ENCODE peak calls at places on chromosomes 5 and 9, in nine cellular contexts. One of them, this sample, is unnamed.

GRCh38 chr9:89519393-89519805 is 21.5 kb upstream of the SEMA4D start:
- DNase-seq in A549: peak
- DNase-seq in stomach: peak
- DNase-seq in fibroblast of the aortic adventitia: no peak
- DNase-seq in HFF-Myc: no peak
- DNase-seq in upper lobe of right lung: no peak
- DNase-seq in AG09309: no peak
- DNase-seq in body of pancreas: peak
- DNase-seq in ovary: no peak
- DNase-seq in this sample: no peak

GRCh38 chr5:31811210-31811609 is 172.3 kb downstream of the PDZD2 start:
- DNase-seq in A549: peak
- DNase-seq in stomach: no peak
- DNase-seq in fibroblast of the aortic adventitia: peak
- DNase-seq in HFF-Myc: no peak
- DNase-seq in upper lobe of right lung: no peak
- DNase-seq in AG09309: peak
- DNase-seq in body of pancreas: no peak
- DNase-seq in ovary: no peak
- DNase-seq in this sample: peak

GRCh38 chr9:89448381-89448780 is 49.5 kb downstream of the SEMA4D start:
- DNase-seq in A549: no peak
- DNase-seq in stomach: no peak
- DNase-seq in fibroblast of the aortic adventitia: no peak
- DNase-seq in HFF-Myc: no peak
- DNase-seq in upper lobe of right lung: no peak
- DNase-seq in AG09309: no peak
- DNase-seq in body of pancreas: no peak
- DNase-seq in ovary: no peak
- DNase-seq in this sample: no peak

GRCh38 chr5:148781771-148782170 is 44.6 kb upstream of the ADRB2 start:
- DNase-seq in A549: no peak
- DNase-seq in stomach: no peak
- DNase-seq in fibroblast of the aortic adventitia: no peak
- DNase-seq in HFF-Myc: no peak
- DNase-seq in upper lobe of right lung: no peak
- DNase-seq in AG09309: no peak
- DNase-seq in body of pancreas: no peak
- DNase-seq in ovary: no peak
- DNase-seq in this sample: no peak

GRCh38 chr9:16152276-16153065 is 599.6 kb downstream of the CCDC171 start:
- DNase-seq in A549: no peak
- DNase-seq in stomach: no peak
- DNase-seq in fibroblast of the aortic adventitia: peak
- DNase-seq in HFF-Myc: no peak
- DNase-seq in upper lobe of right lung: no peak
- DNase-seq in AG09309: no peak
- DNase-seq in body of pancreas: no peak
- DNase-seq in ovary: no peak
- DNase-seq in this sample: no peak

GRCh38 chr5:76710991-76711390 is 4.9 kb upstream of the F2R start:
- DNase-seq in A549: no peak
- DNase-seq in stomach: no peak
- DNase-seq in fibroblast of the aortic adventitia: peak
- DNase-seq in HFF-Myc: no peak
- DNase-seq in upper lobe of right lung: no peak
- DNase-seq in AG09309: no peak
- DNase-seq in body of pancreas: no peak
- DNase-seq in ovary: no peak
- DNase-seq in this sample: no peak

GRCh38 chr5:2782658-2783057 is 31.2 kb upstream of the IRX2 start:
- DNase-seq in A549: no peak
- DNase-seq in stomach: no peak
- DNase-seq in fibroblast of the aortic adventitia: no peak
- DNase-seq in HFF-Myc: no peak
- DNase-seq in upper lobe of right lung: no peak
- DNase-seq in AG09309: no peak
- DNase-seq in body of pancreas: no peak
- DNase-seq in ovary: no peak
- DNase-seq in this sample: no peak

GRCh38 chr9:101371813-101372212 is 13.0 kb downstream of the BAAT start:
- DNase-seq in A549: no peak
- DNase-seq in stomach: no peak
- DNase-seq in fibroblast of the aortic adventitia: no peak
- DNase-seq in HFF-Myc: no peak
- DNase-seq in upper lobe of right lung: no peak
- DNase-seq in AG09309: no peak
- DNase-seq in body of pancreas: no peak
- DNase-seq in ovary: no peak
- DNase-seq in this sample: no peak

GRCh38 chr5:90949469-90950358 is 391.1 kb downstream of the ADGRV1 start:
- DNase-seq in A549: peak
- DNase-seq in stomach: no peak
- DNase-seq in fibroblast of the aortic adventitia: no peak
- DNase-seq in HFF-Myc: no peak
- DNase-seq in upper lobe of right lung: no peak
- DNase-seq in AG09309: no peak
- DNase-seq in body of pancreas: no peak
- DNase-seq in ovary: no peak
- DNase-seq in this sample: no peak

GRCh38 chr9:116700279-116700678 is 13.2 kb downstream of the TRIM32 start:
- DNase-seq in A549: no peak
- DNase-seq in stomach: no peak
- DNase-seq in fibroblast of the aortic adventitia: no peak
- DNase-seq in HFF-Myc: no peak
- DNase-seq in upper lobe of right lung: no peak
- DNase-seq in AG09309: no peak
- DNase-seq in body of pancreas: no peak
- DNase-seq in ovary: no peak
- DNase-seq in this sample: no peak

GRCh38 chr9:6779417-6780241 is 21.9 kb downstream of the KDM4C start:
- DNase-seq in A549: no peak
- DNase-seq in stomach: no peak
- DNase-seq in fibroblast of the aortic adventitia: peak
- DNase-seq in HFF-Myc: no peak
- DNase-seq in upper lobe of right lung: no peak
- DNase-seq in AG09309: no peak
- DNase-seq in body of pancreas: peak
- DNase-seq in ovary: no peak
- DNase-seq in this sample: no peak

GRCh38 chr5:90410178-90410762 is 714 bp upstream of the CETN3 start:
- DNase-seq in A549: no peak
- DNase-seq in stomach: no peak
- DNase-seq in fibroblast of the aortic adventitia: no peak
- DNase-seq in HFF-Myc: no peak
- DNase-seq in upper lobe of right lung: no peak
- DNase-seq in AG09309: no peak
- DNase-seq in body of pancreas: no peak
- DNase-seq in ovary: no peak
- DNase-seq in this sample: no peak

DNA sequence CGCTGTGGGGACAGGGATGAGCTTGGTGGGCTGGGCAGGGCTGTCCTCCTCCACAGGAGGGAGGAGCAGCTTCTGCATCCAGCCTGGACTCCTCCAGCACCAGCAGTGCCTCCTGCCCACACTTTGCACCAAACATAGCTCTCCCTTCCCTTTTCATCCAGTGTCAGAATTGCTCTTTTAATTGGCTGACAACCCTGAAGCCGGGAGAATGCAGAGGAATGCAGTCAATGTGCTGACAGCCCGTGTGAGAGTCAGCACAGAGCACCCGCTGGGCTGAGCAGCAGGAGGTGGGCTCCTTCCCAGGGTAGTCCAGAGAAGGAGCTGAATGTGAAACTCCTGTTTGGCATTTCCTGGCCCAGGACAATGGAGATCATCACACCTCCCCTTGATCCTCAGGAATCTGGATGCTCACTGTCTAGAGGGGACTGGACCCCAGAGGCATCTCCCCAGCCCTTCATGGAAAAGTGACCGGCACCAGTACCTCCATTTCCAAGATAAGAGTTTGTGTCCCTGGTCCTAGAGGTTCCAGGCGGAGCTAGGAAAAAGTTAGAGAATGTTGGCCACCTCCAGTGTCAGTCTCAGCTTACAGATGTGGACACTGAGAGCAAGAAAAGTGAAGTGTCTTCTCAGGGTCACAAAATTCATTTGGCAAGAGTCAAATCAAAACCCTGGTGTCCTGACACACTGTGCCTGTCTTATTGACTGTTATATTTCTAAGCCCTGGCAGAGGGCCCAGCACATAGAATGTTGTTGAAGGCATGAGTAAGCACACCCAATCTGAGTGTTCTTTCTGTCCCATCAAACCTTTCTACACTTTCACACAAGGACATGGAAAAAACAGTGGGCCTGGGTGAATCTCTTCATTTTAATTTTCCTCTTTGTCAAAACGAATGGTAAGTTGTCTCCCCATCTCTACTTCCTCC is 202.1 kb downstream of the SNX18 start:
- DNase-seq in A549: no peak
- DNase-seq in stomach: peak
- DNase-seq in fibroblast of the aortic adventitia: peak
- DNase-seq in HFF-Myc: no peak
- DNase-seq in upper lobe of right lung: no peak
- DNase-seq in AG09309: peak
- DNase-seq in body of pancreas: no peak
- DNase-seq in ovary: no peak
- DNase-seq in this sample: peak
- H3K4me3 ChIP-seq in A549: no peak
- H3K4me3 ChIP-seq in stomach: no peak
- H3K4me3 ChIP-seq in fibroblast of the aortic adventitia: no peak
- H3K4me3 ChIP-seq in HFF-Myc: no peak
- H3K4me3 ChIP-seq in upper lobe of right lung: no peak
- H3K4me3 ChIP-seq in AG09309: no peak
- H3K4me3 ChIP-seq in body of pancreas: no peak
- H3K4me3 ChIP-seq in ovary: no peak
- H3K4me3 ChIP-seq in this sample: no peak

GRCh38 chr9:93450817-93451761 is at the start of gene FAM120A:
- DNase-seq in A549: peak
- DNase-seq in stomach: peak
- DNase-seq in fibroblast of the aortic adventitia: peak
- DNase-seq in HFF-Myc: no peak
- DNase-seq in upper lobe of right lung: peak
- DNase-seq in AG09309: no peak
- DNase-seq in body of pancreas: peak
- DNase-seq in ovary: peak
- DNase-seq in this sample: no peak

GRCh38 chr9:93452710-93453046 is 703 bp downstream of the FAM120AOS start:
- DNase-seq in A549: no peak
- DNase-seq in stomach: peak
- DNase-seq in fibroblast of the aortic adventitia: no peak
- DNase-seq in HFF-Myc: no peak
- DNase-seq in upper lobe of right lung: no peak
- DNase-seq in AG09309: no peak
- DNase-seq in body of pancreas: peak
- DNase-seq in ovary: peak
- DNase-seq in this sample: no peak

GRCh38 chr9:93453047-93453914 is at the start of gene FAM120AOS:
- DNase-seq in A549: peak
- DNase-seq in stomach: peak
- DNase-seq in fibroblast of the aortic adventitia: peak
- DNase-seq in HFF-Myc: peak
- DNase-seq in upper lobe of right lung: peak
- DNase-seq in AG09309: peak
- DNase-seq in body of pancreas: peak
- DNase-seq in ovary: peak
- DNase-seq in this sample: peak

GRCh38 chr9:93456022-93456421 is 2.6 kb upstream of the FAM120AOS start:
- DNase-seq in A549: no peak
- DNase-seq in stomach: no peak
- DNase-seq in fibroblast of the aortic adventitia: no peak
- DNase-seq in HFF-Myc: no peak
- DNase-seq in upper lobe of right lung: no peak
- DNase-seq in AG09309: no peak
- DNase-seq in body of pancreas: no peak
- DNase-seq in ovary: no peak
- DNase-seq in this sample: no peak

DNA sequence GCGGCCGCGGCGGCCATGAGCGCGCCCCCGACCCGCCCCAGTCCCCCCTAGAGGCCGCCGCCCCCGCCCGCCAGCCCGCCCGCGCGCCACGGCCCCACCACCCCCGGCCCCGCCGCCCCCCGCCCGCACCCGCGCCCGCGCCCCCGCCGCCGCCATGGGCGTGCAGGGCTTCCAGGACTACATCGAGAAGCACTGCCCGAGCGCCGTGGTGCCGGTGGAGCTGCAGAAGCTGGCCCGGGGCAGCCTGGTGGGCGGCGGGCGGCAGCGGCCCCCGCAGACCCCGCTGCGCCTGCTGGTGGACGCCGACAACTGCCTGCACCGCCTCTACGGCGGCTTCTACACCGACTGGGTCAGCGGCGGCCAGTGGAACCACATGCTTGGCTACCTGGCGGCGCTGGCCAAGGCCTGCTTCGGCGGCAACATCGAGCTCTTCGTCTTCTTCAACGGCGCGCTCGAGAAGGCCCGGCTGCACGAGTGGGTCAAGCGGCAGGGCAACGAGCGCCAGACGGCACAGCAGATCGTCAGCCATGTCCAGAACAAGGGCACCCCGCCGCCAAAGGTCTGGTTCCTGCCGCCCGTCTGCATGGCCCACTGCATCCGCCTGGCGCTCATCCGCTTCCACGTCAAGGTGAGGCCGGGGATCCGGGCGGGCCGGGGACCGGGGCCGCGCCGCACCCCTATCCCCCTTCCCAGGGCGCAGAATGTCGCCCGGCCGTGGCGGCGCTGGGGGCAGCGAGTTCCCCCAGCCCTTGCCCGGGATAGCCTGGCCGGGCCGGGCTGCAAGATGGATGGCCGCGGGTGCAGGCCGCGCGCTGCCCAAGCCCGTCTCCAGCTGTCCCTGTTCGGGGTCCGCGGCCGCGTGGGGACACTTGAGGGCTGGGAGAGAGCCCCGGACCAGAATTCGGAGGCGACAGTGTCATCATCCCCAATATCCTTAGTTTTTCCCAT is 551 bp downstream of the FAM120A start:
- DNase-seq in A549: peak
- DNase-seq in stomach: peak
- DNase-seq in fibroblast of the aortic adventitia: peak
- DNase-seq in HFF-Myc: no peak
- DNase-seq in upper lobe of right lung: peak
- DNase-seq in AG09309: no peak
- DNase-seq in body of pancreas: peak
- DNase-seq in ovary: peak
- DNase-seq in this sample: no peak
- TF ChIP-seq CTCF in A549: no peak
- TF ChIP-seq CTCF in stomach: no peak
- TF ChIP-seq CTCF in fibroblast of the aortic adventitia: peak
- TF ChIP-seq CTCF in HFF-Myc: no peak
- TF ChIP-seq CTCF in upper lobe of right lung: no peak
- TF ChIP-seq CTCF in AG09309: no peak
- TF ChIP-seq CTCF in body of pancreas: peak
- TF ChIP-seq CTCF in ovary: no peak
- TF ChIP-seq CTCF in this sample: peak

GRCh38 chr9:74498616-74499095 is 1.5 kb downstream of the RORB start:
- DNase-seq in A549: no peak
- DNase-seq in stomach: no peak
- DNase-seq in fibroblast of the aortic adventitia: no peak
- DNase-seq in HFF-Myc: no peak
- DNase-seq in upper lobe of right lung: peak
- DNase-seq in AG09309: no peak
- DNase-seq in body of pancreas: no peak
- DNase-seq in ovary: no peak
- DNase-seq in this sample: no peak
- H3K4me3 ChIP-seq in A549: peak
- H3K4me3 ChIP-seq in stomach: peak
- H3K4me3 ChIP-seq in fibroblast of the aortic adventitia: peak
- H3K4me3 ChIP-seq in HFF-Myc: no peak
- H3K4me3 ChIP-seq in upper lobe of right lung: peak
- H3K4me3 ChIP-seq in AG09309: peak
- H3K4me3 ChIP-seq in body of pancreas: no peak
- H3K4me3 ChIP-seq in ovary: peak
- H3K4me3 ChIP-seq in this sample: peak

GRCh38 chr5:5616247-5616895 is 193.9 kb downstream of the ICE1 start:
- DNase-seq in A549: no peak
- DNase-seq in stomach: no peak
- DNase-seq in fibroblast of the aortic adventitia: no peak
- DNase-seq in HFF-Myc: no peak
- DNase-seq in upper lobe of right lung: no peak
- DNase-seq in AG09309: no peak
- DNase-seq in body of pancreas: no peak
- DNase-seq in ovary: no peak
- DNase-seq in this sample: no peak
- TF ChIP-seq CTCF in A549: no peak
- TF ChIP-seq CTCF in stomach: no peak
- TF ChIP-seq CTCF in fibroblast of the aortic adventitia: no peak
- TF ChIP-seq CTCF in HFF-Myc: no peak
- TF ChIP-seq CTCF in upper lobe of right lung: no peak
- TF ChIP-seq CTCF in AG09309: no peak
- TF ChIP-seq CTCF in body of pancreas: no peak
- TF ChIP-seq CTCF in ovary: no peak
- TF ChIP-seq CTCF in this sample: no peak